ENCODE peak calls at places on chromosome 6, in eight cellular contexts. V is cardiac fibroblast, T is gastrocnemius medialis, K is IMR-90, B is left ventricle myocardium inferior, U is AG10803, E is upper lobe of left lung, C is colonic mucosa. X is an unnamed sample.

GRCh38 chr6:14117158-14118090 is at the start of gene CD83:
- DNase-seq in E (peak), V (peak), B (peak), U (peak), T (no peak), C (peak), K (peak), X (peak)

GRCh38 chr6:95923518-95923917 is 92.3 kb upstream of the FUT9 start:
- DNase-seq in V (peak), B (no peak), T (no peak), K (no peak), C (no peak), U (no peak), E (no peak), X (peak)

GRCh38 chr6:141464490-141464889 is 668.2 kb upstream of the GJE1 start:
- DNase-seq in C (no peak), V (peak), T (no peak), K (peak), E (no peak), B (no peak), U (peak), X (peak)

GRCh38 chr6:73523434-73524123 is 2.7 kb upstream of the EEF1A1 start:
- DNase-seq in B (peak), K (peak), C (peak), E (peak), U (peak), T (peak), V (peak), X (peak)

GRCh38 chr6:140178550-140179334 is 804.3 kb upstream of the CITED2 start:
- DNase-seq in E (no peak), U (peak), B (no peak), C (no peak), K (peak), V (peak), T (no peak), X (peak)

GRCh38 chr6:143260857-143261256 is 189.6 kb downstream of the ADAT2 start:
- DNase-seq in E (no peak), T (no peak), C (no peak), U (peak), V (no peak), K (peak), B (no peak), X (peak)

GRCh38 chr6:10410214-10410873 is 4.5 kb downstream of the TFAP2A start:
- DNase-seq in K (no peak), C (no peak), T (no peak), E (no peak), B (no peak), U (no peak), V (no peak), X (no peak)

GRCh38 chr6:107186047-107186446 is 70.7 kb upstream of the BEND3 start:
- DNase-seq in T (no peak), U (no peak), K (no peak), V (no peak), C (no peak), B (no peak), E (no peak), X (no peak)

GRCh38 chr6:11126876-11127275 is 15.4 kb upstream of the ERVFRD-1 start:
- DNase-seq in U (peak), V (no peak), E (no peak), K (peak), B (no peak), T (no peak), C (peak), X (peak)

GRCh38 chr6:91081452-91082067 is 494.7 kb upstream of the MAP3K7 start:
- DNase-seq in K (peak), E (no peak), B (no peak), V (peak), C (no peak), U (peak), T (no peak), X (peak)

GRCh38 chr6:83051386-83052172 is 14.1 kb downstream of the UBE3D start:
- DNase-seq in V (peak), B (no peak), T (no peak), U (peak), K (no peak), C (no peak), E (no peak), X (peak)

GRCh38 chr6:133631421-133631820 is 257.5 kb upstream of the TCF21 start:
- DNase-seq in C (no peak), U (peak), E (no peak), B (no peak), V (peak), K (peak), T (no peak), X (no peak)

GRCh38 chr6:85449818-85450577 is at the start of gene NT5E:
- DNase-seq in B (peak), K (peak), C (peak), U (peak), E (peak), T (peak), V (peak), X (peak)

GRCh38 chr6:20812776-20813175 is 278.5 kb downstream of the CDKAL1 start:
- DNase-seq in B (no peak), U (no peak), C (no peak), K (no peak), T (no peak), E (no peak), V (no peak), X (no peak)
- H3K4me3 ChIP-seq in B (no peak), U (no peak), C (no peak), K (no peak), T (no peak), E (no peak), V (no peak), X (no peak)

GRCh38 chr6:30116724-30117123 is 3.8 kb upstream of the TRIM31 start:
- DNase-seq in U (no peak), B (no peak), K (no peak), E (no peak), C (no peak), T (no peak), V (no peak), X (no peak)
- TF ChIP-seq CTCF in U (peak), B (no peak), K (no peak), E (no peak), C (no peak), T (no peak), V (no peak), X (peak)

DNA sequence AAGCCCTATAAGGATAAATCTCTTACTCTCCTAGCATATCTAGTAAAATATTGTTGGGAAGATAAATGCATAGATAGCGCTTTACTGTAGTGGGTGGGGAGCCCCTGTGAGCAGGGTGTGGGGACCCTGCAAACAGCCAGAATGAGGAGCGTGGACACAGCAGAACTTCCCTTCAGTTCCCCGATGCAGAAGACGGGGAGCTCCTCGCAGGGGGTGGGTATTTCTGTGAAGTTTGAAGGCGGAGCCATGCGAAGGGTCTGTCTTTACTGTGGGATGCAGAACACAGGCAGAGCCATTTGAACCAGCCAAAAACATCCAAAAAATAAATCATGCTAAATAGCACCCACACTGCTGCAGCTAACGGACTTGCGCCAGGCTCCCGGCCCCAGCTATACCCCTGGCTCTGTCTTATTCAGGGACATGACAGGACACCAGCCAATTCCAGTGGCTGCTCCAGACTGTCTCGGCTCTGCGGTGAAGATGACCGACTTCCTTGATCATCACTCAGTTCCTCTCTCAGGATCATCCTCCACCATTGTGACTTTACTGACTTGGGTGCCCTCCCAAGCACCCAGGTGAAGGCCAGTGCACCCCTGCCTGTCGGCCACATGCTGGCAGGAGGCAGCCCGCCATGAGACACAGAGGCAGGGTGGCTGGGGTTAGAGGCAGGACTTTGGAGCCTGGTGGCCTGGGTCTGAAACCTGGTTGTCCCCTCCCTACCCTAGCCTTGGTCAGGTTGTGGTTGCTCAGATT is 134.5 kb downstream of the SMOC2 start:
- DNase-seq in E (no peak), T (no peak), B (no peak), U (no peak), C (no peak), V (no peak), K (no peak), X (no peak)
- H3K4me3 ChIP-seq in E (no peak), T (no peak), B (no peak), U (no peak), C (no peak), V (no peak), K (no peak), X (no peak)

GRCh38 chr6:2036084-2037023 is 209.1 kb downstream of the GMDS start:
- DNase-seq in E (no peak), C (no peak), B (no peak), U (no peak), K (no peak), V (no peak), T (no peak), X (no peak)

GRCh38 chr6:2034256-2034655 is 211.1 kb downstream of the GMDS start:
- DNase-seq in C (no peak), K (no peak), V (peak), U (no peak), B (no peak), E (no peak), T (no peak), X (no peak)

GRCh38 chr6:2038096-2038495 is 207.3 kb downstream of the GMDS start:
- DNase-seq in T (no peak), K (peak), U (no peak), C (no peak), E (no peak), B (no peak), V (peak), X (no peak)

GRCh38 chr6:2035046-2035445 is 210.4 kb downstream of the GMDS start:
- DNase-seq in C (no peak), B (no peak), K (no peak), U (no peak), T (no peak), V (no peak), E (no peak), X (no peak)

DNA sequence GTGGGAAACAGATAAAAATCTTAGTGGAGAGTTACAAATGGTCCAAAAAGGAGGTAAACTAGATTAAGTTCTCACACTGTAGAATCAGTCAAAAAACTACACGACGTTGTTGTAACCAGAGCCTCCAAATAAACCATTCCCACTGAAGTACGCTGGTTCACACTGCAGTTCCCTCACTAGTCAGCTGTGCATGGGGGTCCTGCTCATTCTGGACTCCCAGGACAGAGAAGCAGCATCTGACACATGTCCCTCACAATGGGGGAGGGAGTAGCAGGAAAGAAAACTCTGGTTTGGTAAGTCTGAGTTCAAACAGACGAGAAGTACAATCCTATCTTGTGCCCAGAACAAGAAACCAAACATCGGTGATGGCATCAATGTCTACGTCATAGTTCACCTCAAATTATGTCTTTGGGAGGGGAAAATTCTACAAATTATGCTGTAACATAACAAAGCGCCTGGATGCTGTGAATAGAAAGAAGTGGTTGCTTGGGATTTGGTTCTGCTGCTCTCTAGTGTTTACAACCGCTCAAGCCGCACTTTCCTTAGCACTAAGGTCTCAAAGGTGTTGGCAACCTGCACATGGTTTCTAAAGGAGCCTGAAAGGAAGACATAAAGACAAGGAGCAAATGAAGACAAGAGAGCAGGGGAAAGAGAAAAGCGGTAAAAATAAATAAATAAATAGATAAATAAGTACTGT is 208.0 kb downstream of the GMDS start:
- DNase-seq in T (no peak), K (peak), E (no peak), C (no peak), V (peak), U (peak), B (no peak), X (peak)
- TF ChIP-seq CTCF in T (no peak), K (peak), E (no peak), C (no peak), V (no peak), U (peak), B (peak), X (peak)

GRCh38 chr6:125995972-125996580 is 9.7 kb downstream of the TRMT11 start:
- DNase-seq in B (peak), T (no peak), U (peak), E (peak), K (peak), V (peak), C (peak), X (peak)
- H3K4me3 ChIP-seq in B (no peak), T (no peak), U (no peak), E (no peak), K (no peak), V (no peak), C (no peak), X (no peak)

GRCh38 chr6:164347455-164347854 is 932.9 kb downstream of the QKI start:
- DNase-seq in C (no peak), E (no peak), K (no peak), T (no peak), U (no peak), V (no peak), B (no peak), X (no peak)
- TF ChIP-seq CTCF in C (no peak), E (no peak), K (no peak), T (no peak), U (no peak), V (no peak), B (no peak), X (no peak)

GRCh38 chr6:39021779-39022178 is 26.8 kb upstream of the GLP1R start:
- DNase-seq in K (no peak), E (no peak), C (no peak), T (no peak), U (no peak), B (no peak), V (no peak), X (no peak)

GRCh38 chr6:39017481-39017880 is 31.1 kb upstream of the GLP1R start:
- DNase-seq in V (no peak), U (no peak), C (no peak), T (no peak), E (no peak), K (no peak), B (no peak), X (no peak)

GRCh38 chr6:39018103-39018502 is 30.5 kb upstream of the GLP1R start:
- DNase-seq in B (no peak), T (no peak), V (no peak), E (no peak), C (no peak), U (no peak), K (no peak), X (no peak)

GRCh38 chr6:39021041-39021440 is 27.5 kb upstream of the GLP1R start:
- DNase-seq in B (no peak), E (no peak), V (no peak), T (no peak), U (no peak), K (no peak), C (no peak), X (no peak)

DNA sequence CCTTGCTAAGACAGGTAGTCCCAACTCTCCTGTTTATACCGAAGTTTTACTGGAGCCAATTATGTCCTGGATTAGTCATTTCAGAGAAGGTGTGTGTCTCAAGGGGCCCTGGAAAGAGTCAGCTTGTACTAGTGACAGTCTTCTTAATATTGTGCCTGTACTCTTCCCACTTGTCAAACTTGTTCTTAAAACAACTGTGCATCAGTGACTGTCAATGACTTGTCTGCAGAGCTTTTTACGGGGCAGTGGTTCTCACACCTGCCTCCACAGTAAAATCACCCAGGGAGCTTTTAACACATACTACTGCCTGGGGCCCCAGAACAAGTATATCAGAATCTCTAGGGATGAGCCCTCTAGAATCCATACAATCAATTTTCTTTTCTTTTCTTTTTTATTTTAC is 28.4 kb upstream of the GLP1R start:
- DNase-seq in U (no peak), C (no peak), K (no peak), B (no peak), T (no peak), V (no peak), E (no peak), X (peak)
- H3K4me3 ChIP-seq in U (no peak), C (no peak), K (no peak), B (no peak), T (no peak), V (no peak), E (no peak), X (no peak)

GRCh38 chr6:27890351-27891299 is 21.6 kb downstream of the OR2B2 start:
- DNase-seq in U (peak), E (peak), B (no peak), K (peak), T (no peak), C (peak), V (peak), X (peak)
- TF ChIP-seq CTCF in U (no peak), E (no peak), B (no peak), K (no peak), T (no peak), C (no peak), V (no peak), X (no peak)

GRCh38 chr6:125100018-125100652 is 53.4 kb upstream of the TPD52L1 start:
- DNase-seq in T (no peak), E (no peak), B (no peak), U (no peak), C (no peak), K (no peak), V (no peak), X (no peak)
- H3K4me3 ChIP-seq in T (peak), E (peak), B (peak), U (peak), C (peak), K (peak), V (peak), X (peak)

GRCh38 chr6:161111256-161111655 is 119.7 kb downstream of the MAP3K4 start:
- DNase-seq in C (no peak), E (no peak), T (no peak), B (no peak), U (no peak), K (no peak), V (no peak), X (no peak)

GRCh38 chr6:161107779-161108380 is 116.3 kb downstream of the MAP3K4 start:
- DNase-seq in V (no peak), T (no peak), B (no peak), K (no peak), C (no peak), U (no peak), E (no peak), X (no peak)

GRCh38 chr6:161108886-161109285 is 117.3 kb downstream of the MAP3K4 start:
- DNase-seq in V (no peak), K (no peak), B (no peak), U (no peak), T (no peak), C (no peak), E (no peak), X (no peak)

GRCh38 chr6:161110380-161110779 is 118.8 kb downstream of the MAP3K4 start:
- DNase-seq in K (no peak), E (no peak), B (no peak), T (no peak), U (no peak), V (no peak), C (no peak), X (no peak)

GRCh38 chr6:161109366-161109765 is 117.8 kb downstream of the MAP3K4 start:
- DNase-seq in K (no peak), V (no peak), T (no peak), B (no peak), U (no peak), E (no peak), C (no peak), X (no peak)
- TF ChIP-seq CTCF in K (no peak), V (no peak), T (no peak), B (no peak), U (no peak), E (no peak), C (no peak), X (no peak)